ENCODE peak calls at places on chromosomes 5 and 9, in ten cellular contexts. One of them, this sample, is unnamed.

GRCh38 chr5:156920861-156921431 is 42.1 kb downstream of the TIMD4 start:
- DNase-seq in HL-60: no peak
- DNase-seq in PC-3: no peak
- DNase-seq in cardiac fibroblast: no peak
- DNase-seq in colonic mucosa: no peak
- DNase-seq in dorsolateral prefrontal cortex: no peak
- DNase-seq in glutamatergic neuron: no peak
- DNase-seq in GM13977: no peak
- DNase-seq in lower leg skin: no peak
- DNase-seq in AG09319: no peak
- DNase-seq in this sample: no peak

GRCh38 chr9:124941689-124942561 is 1.0 kb upstream of the GOLGA1 start:
- DNase-seq in HL-60: peak
- DNase-seq in PC-3: peak
- DNase-seq in cardiac fibroblast: peak
- DNase-seq in colonic mucosa: peak
- DNase-seq in dorsolateral prefrontal cortex: peak
- DNase-seq in glutamatergic neuron: peak
- DNase-seq in GM13977: peak
- DNase-seq in lower leg skin: peak
- DNase-seq in AG09319: peak
- DNase-seq in this sample: no peak

GRCh38 chr5:78758169-78758839 is 109.7 kb upstream of the LHFPL2 start:
- DNase-seq in HL-60: peak
- DNase-seq in PC-3: no peak
- DNase-seq in cardiac fibroblast: no peak
- DNase-seq in colonic mucosa: no peak
- DNase-seq in dorsolateral prefrontal cortex: no peak
- DNase-seq in glutamatergic neuron: no peak
- DNase-seq in GM13977: peak
- DNase-seq in lower leg skin: no peak
- DNase-seq in AG09319: no peak
- DNase-seq in this sample: no peak

GRCh38 chr5:137938358-137939138 is 49.3 kb downstream of the PKD2L2 start:
- DNase-seq in HL-60: no peak
- DNase-seq in PC-3: no peak
- DNase-seq in cardiac fibroblast: no peak
- DNase-seq in colonic mucosa: no peak
- DNase-seq in dorsolateral prefrontal cortex: no peak
- DNase-seq in glutamatergic neuron: no peak
- DNase-seq in GM13977: peak
- DNase-seq in lower leg skin: no peak
- DNase-seq in AG09319: no peak
- DNase-seq in this sample: no peak

GRCh38 chr9:127004946-127005769 is 90.6 kb downstream of the RALGPS1 start:
- DNase-seq in HL-60: no peak
- DNase-seq in PC-3: peak
- DNase-seq in cardiac fibroblast: peak
- DNase-seq in colonic mucosa: no peak
- DNase-seq in dorsolateral prefrontal cortex: no peak
- DNase-seq in glutamatergic neuron: no peak
- DNase-seq in GM13977: peak
- DNase-seq in lower leg skin: no peak
- DNase-seq in AG09319: no peak
- DNase-seq in this sample: no peak

GRCh38 chr5:133497608-133498348 is 114.6 kb downstream of the FSTL4 start:
- DNase-seq in HL-60: no peak
- DNase-seq in PC-3: no peak
- DNase-seq in cardiac fibroblast: no peak
- DNase-seq in colonic mucosa: no peak
- DNase-seq in dorsolateral prefrontal cortex: no peak
- DNase-seq in glutamatergic neuron: no peak
- DNase-seq in GM13977: no peak
- DNase-seq in lower leg skin: peak
- DNase-seq in AG09319: no peak
- DNase-seq in this sample: peak

GRCh38 chr5:52799358-52799982 is 11.8 kb downstream of the ITGA1 start:
- DNase-seq in HL-60: no peak
- DNase-seq in PC-3: peak
- DNase-seq in cardiac fibroblast: peak
- DNase-seq in colonic mucosa: peak
- DNase-seq in dorsolateral prefrontal cortex: no peak
- DNase-seq in glutamatergic neuron: no peak
- DNase-seq in GM13977: no peak
- DNase-seq in lower leg skin: no peak
- DNase-seq in AG09319: no peak
- DNase-seq in this sample: no peak

GRCh38 chr9:93686127-93686879 is 109.9 kb downstream of the PHF2 start:
- DNase-seq in HL-60: no peak
- DNase-seq in PC-3: no peak
- DNase-seq in cardiac fibroblast: no peak
- DNase-seq in colonic mucosa: no peak
- DNase-seq in dorsolateral prefrontal cortex: no peak
- DNase-seq in glutamatergic neuron: no peak
- DNase-seq in GM13977: no peak
- DNase-seq in lower leg skin: peak
- DNase-seq in AG09319: no peak
- DNase-seq in this sample: peak

GRCh38 chr5:106865279-106865678 is 805.5 kb downstream of the EFNA5 start:
- DNase-seq in HL-60: no peak
- DNase-seq in PC-3: no peak
- DNase-seq in cardiac fibroblast: no peak
- DNase-seq in colonic mucosa: no peak
- DNase-seq in dorsolateral prefrontal cortex: no peak
- DNase-seq in glutamatergic neuron: no peak
- DNase-seq in GM13977: no peak
- DNase-seq in lower leg skin: no peak
- DNase-seq in AG09319: no peak
- DNase-seq in this sample: no peak

GRCh38 chr9:126222835-126223431 is 103.7 kb upstream of the MVB12B start:
- DNase-seq in HL-60: no peak
- DNase-seq in PC-3: no peak
- DNase-seq in cardiac fibroblast: no peak
- DNase-seq in colonic mucosa: no peak
- DNase-seq in dorsolateral prefrontal cortex: no peak
- DNase-seq in glutamatergic neuron: no peak
- DNase-seq in GM13977: no peak
- DNase-seq in lower leg skin: peak
- DNase-seq in AG09319: no peak
- DNase-seq in this sample: no peak

GRCh38 chr9:130519927-130520326 is 59.5 kb upstream of the FUBP3 start:
- DNase-seq in HL-60: no peak
- DNase-seq in PC-3: no peak
- DNase-seq in cardiac fibroblast: no peak
- DNase-seq in colonic mucosa: no peak
- DNase-seq in dorsolateral prefrontal cortex: no peak
- DNase-seq in glutamatergic neuron: no peak
- DNase-seq in GM13977: no peak
- DNase-seq in lower leg skin: no peak
- DNase-seq in AG09319: no peak
- DNase-seq in this sample: no peak

GRCh38 chr9:130522233-130522808 is 57.1 kb upstream of the FUBP3 start:
- DNase-seq in HL-60: no peak
- DNase-seq in PC-3: no peak
- DNase-seq in cardiac fibroblast: no peak
- DNase-seq in colonic mucosa: no peak
- DNase-seq in dorsolateral prefrontal cortex: no peak
- DNase-seq in glutamatergic neuron: peak
- DNase-seq in GM13977: no peak
- DNase-seq in lower leg skin: no peak
- DNase-seq in AG09319: no peak
- DNase-seq in this sample: no peak

GRCh38 chr9:130518198-130518597 is 61.2 kb upstream of the FUBP3 start:
- DNase-seq in HL-60: no peak
- DNase-seq in PC-3: no peak
- DNase-seq in cardiac fibroblast: no peak
- DNase-seq in colonic mucosa: no peak
- DNase-seq in dorsolateral prefrontal cortex: no peak
- DNase-seq in glutamatergic neuron: no peak
- DNase-seq in GM13977: no peak
- DNase-seq in lower leg skin: no peak
- DNase-seq in AG09319: no peak
- DNase-seq in this sample: no peak

GRCh38 chr9:130521715-130522114 is 57.7 kb upstream of the FUBP3 start:
- DNase-seq in HL-60: no peak
- DNase-seq in PC-3: no peak
- DNase-seq in cardiac fibroblast: no peak
- DNase-seq in colonic mucosa: no peak
- DNase-seq in dorsolateral prefrontal cortex: no peak
- DNase-seq in glutamatergic neuron: no peak
- DNase-seq in GM13977: no peak
- DNase-seq in lower leg skin: no peak
- DNase-seq in AG09319: no peak
- DNase-seq in this sample: no peak

GRCh38 chr9:130518943-130519772 is 60.2 kb upstream of the FUBP3 start:
- DNase-seq in HL-60: no peak
- DNase-seq in PC-3: no peak
- DNase-seq in cardiac fibroblast: no peak
- DNase-seq in colonic mucosa: no peak
- DNase-seq in dorsolateral prefrontal cortex: no peak
- DNase-seq in glutamatergic neuron: no peak
- DNase-seq in GM13977: no peak
- DNase-seq in lower leg skin: no peak
- DNase-seq in AG09319: no peak
- DNase-seq in this sample: no peak
- TF ChIP-seq CTCF in HL-60: no peak
- TF ChIP-seq CTCF in PC-3: no peak
- TF ChIP-seq CTCF in cardiac fibroblast: no peak
- TF ChIP-seq CTCF in colonic mucosa: no peak
- TF ChIP-seq CTCF in dorsolateral prefrontal cortex: no peak
- TF ChIP-seq CTCF in glutamatergic neuron: no peak
- TF ChIP-seq CTCF in GM13977: no peak
- TF ChIP-seq CTCF in lower leg skin: no peak
- TF ChIP-seq CTCF in AG09319: no peak
- TF ChIP-seq CTCF in this sample: no peak

DNA sequence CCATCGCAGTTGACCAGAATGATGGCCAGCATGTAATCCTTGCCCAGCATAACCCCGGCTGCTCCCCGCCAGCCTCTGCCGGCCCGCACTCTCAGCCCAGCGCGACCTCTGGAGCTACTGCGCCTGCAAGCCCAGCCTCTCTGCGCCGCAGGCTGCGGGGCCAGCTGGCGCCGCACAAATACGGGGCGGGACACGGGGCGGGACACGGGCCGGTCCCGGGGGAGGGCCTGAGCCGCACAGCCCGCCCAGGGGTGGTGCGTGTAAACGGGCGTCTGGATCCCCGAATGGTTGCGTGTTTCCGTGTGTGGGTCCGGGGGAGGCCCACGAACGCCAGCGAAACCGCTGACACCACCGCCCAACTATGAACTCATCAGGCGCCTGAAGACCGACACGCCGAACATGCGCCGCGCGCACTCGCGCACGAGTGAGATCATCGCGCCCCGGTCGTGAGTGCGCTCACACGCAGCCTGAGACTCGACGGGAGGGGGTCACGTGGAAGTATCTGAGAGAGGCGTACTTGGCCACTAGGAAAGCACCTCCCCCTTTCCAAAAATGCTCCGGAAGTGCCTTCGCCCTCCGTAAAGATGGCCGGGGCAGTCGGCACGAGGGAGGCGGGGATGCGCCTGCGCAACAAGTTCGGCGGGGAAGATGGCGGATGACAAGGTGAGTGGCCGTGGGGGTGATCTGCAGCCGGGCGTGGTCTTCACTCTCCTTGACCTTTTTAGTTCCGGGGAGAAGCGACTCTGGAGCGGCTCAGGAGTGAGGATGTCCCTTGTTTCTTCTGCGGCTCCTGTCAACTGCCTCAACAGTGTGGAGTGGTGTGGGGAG is at the start of the genes APBB3 and SLC35A4:
- DNase-seq in HL-60: peak
- DNase-seq in PC-3: peak
- DNase-seq in cardiac fibroblast: peak
- DNase-seq in colonic mucosa: peak
- DNase-seq in dorsolateral prefrontal cortex: peak
- DNase-seq in glutamatergic neuron: peak
- DNase-seq in GM13977: peak
- DNase-seq in lower leg skin: peak
- DNase-seq in AG09319: peak
- DNase-seq in this sample: peak
- TF ChIP-seq CTCF in HL-60: no peak
- TF ChIP-seq CTCF in PC-3: no peak
- TF ChIP-seq CTCF in cardiac fibroblast: no peak
- TF ChIP-seq CTCF in colonic mucosa: no peak
- TF ChIP-seq CTCF in dorsolateral prefrontal cortex: peak
- TF ChIP-seq CTCF in glutamatergic neuron: no peak
- TF ChIP-seq CTCF in GM13977: no peak
- TF ChIP-seq CTCF in lower leg skin: no peak
- TF ChIP-seq CTCF in AG09319: no peak
- TF ChIP-seq CTCF in this sample: no peak

GRCh38 chr9:98117984-98118639 is 910 bp downstream of the TRIM14 start:
- DNase-seq in HL-60: no peak
- DNase-seq in PC-3: peak
- DNase-seq in cardiac fibroblast: peak
- DNase-seq in colonic mucosa: peak
- DNase-seq in dorsolateral prefrontal cortex: no peak
- DNase-seq in glutamatergic neuron: no peak
- DNase-seq in GM13977: peak
- DNase-seq in lower leg skin: no peak
- DNase-seq in AG09319: no peak
- DNase-seq in this sample: no peak
- TF ChIP-seq CTCF in HL-60: peak
- TF ChIP-seq CTCF in PC-3: peak
- TF ChIP-seq CTCF in cardiac fibroblast: no peak
- TF ChIP-seq CTCF in colonic mucosa: no peak
- TF ChIP-seq CTCF in dorsolateral prefrontal cortex: no peak
- TF ChIP-seq CTCF in glutamatergic neuron: no peak
- TF ChIP-seq CTCF in GM13977: peak
- TF ChIP-seq CTCF in lower leg skin: no peak
- TF ChIP-seq CTCF in AG09319: peak
- TF ChIP-seq CTCF in this sample: peak

GRCh38 chr9:129331366-129331765 is 153.3 kb upstream of the IER5L start:
- DNase-seq in HL-60: no peak
- DNase-seq in PC-3: no peak
- DNase-seq in cardiac fibroblast: no peak
- DNase-seq in colonic mucosa: no peak
- DNase-seq in dorsolateral prefrontal cortex: no peak
- DNase-seq in glutamatergic neuron: no peak
- DNase-seq in GM13977: no peak
- DNase-seq in lower leg skin: no peak
- DNase-seq in AG09319: no peak
- DNase-seq in this sample: no peak

GRCh38 chr9:129330711-129331279 is 152.7 kb upstream of the IER5L start:
- DNase-seq in HL-60: no peak
- DNase-seq in PC-3: no peak
- DNase-seq in cardiac fibroblast: peak
- DNase-seq in colonic mucosa: no peak
- DNase-seq in dorsolateral prefrontal cortex: no peak
- DNase-seq in glutamatergic neuron: no peak
- DNase-seq in GM13977: no peak
- DNase-seq in lower leg skin: no peak
- DNase-seq in AG09319: no peak
- DNase-seq in this sample: no peak

GRCh38 chr9:129326061-129327005 is 148.3 kb upstream of the IER5L start:
- DNase-seq in HL-60: no peak
- DNase-seq in PC-3: no peak
- DNase-seq in cardiac fibroblast: no peak
- DNase-seq in colonic mucosa: no peak
- DNase-seq in dorsolateral prefrontal cortex: no peak
- DNase-seq in glutamatergic neuron: peak
- DNase-seq in GM13977: no peak
- DNase-seq in lower leg skin: no peak
- DNase-seq in AG09319: no peak
- DNase-seq in this sample: no peak

GRCh38 chr9:129327552-129328283 is 149.7 kb upstream of the IER5L start:
- DNase-seq in HL-60: no peak
- DNase-seq in PC-3: no peak
- DNase-seq in cardiac fibroblast: no peak
- DNase-seq in colonic mucosa: no peak
- DNase-seq in dorsolateral prefrontal cortex: no peak
- DNase-seq in glutamatergic neuron: no peak
- DNase-seq in GM13977: no peak
- DNase-seq in lower leg skin: no peak
- DNase-seq in AG09319: no peak
- DNase-seq in this sample: no peak

GRCh38 chr9:129328357-129329103 is 150.5 kb upstream of the IER5L start:
- DNase-seq in HL-60: no peak
- DNase-seq in PC-3: no peak
- DNase-seq in cardiac fibroblast: peak
- DNase-seq in colonic mucosa: no peak
- DNase-seq in dorsolateral prefrontal cortex: no peak
- DNase-seq in glutamatergic neuron: no peak
- DNase-seq in GM13977: no peak
- DNase-seq in lower leg skin: no peak
- DNase-seq in AG09319: no peak
- DNase-seq in this sample: no peak
- TF ChIP-seq CTCF in HL-60: no peak
- TF ChIP-seq CTCF in PC-3: no peak
- TF ChIP-seq CTCF in cardiac fibroblast: no peak
- TF ChIP-seq CTCF in colonic mucosa: no peak
- TF ChIP-seq CTCF in dorsolateral prefrontal cortex: no peak
- TF ChIP-seq CTCF in glutamatergic neuron: no peak
- TF ChIP-seq CTCF in GM13977: peak
- TF ChIP-seq CTCF in lower leg skin: no peak
- TF ChIP-seq CTCF in AG09319: no peak
- TF ChIP-seq CTCF in this sample: no peak